ENCODE peak calls at places on chromosomes 5 and 9, in four cellular contexts. L is astrocyte of the spinal cord; G is stimulated activated CD4-positive, alpha-beta T cell treated with anti-CD3 and anti-CD28 coated beads, Interleukin-2, amount 100 ng/mL, for 48 hours; M is cardiac septum. W is an unnamed sample.

GRCh38 chr9:132978451-132979087 is at the start of gene GFI1B:
- DNase-seq in L (no peak), M (no peak), G (no peak), W (no peak)

GRCh38 chr5:96402500-96402899 is 30.5 kb downstream of the PCSK1 start:
- DNase-seq in L (no peak), M (no peak), G (no peak), W (no peak)

GRCh38 chr5:126970517-126971017 is 59.8 kb downstream of the MARCHF3 start:
- DNase-seq in L (peak; percentile 30), G (no peak), M (no peak), W (no peak)

GRCh38 chr5:178624626-178625546 is 2.0 kb downstream of the CLK4 start:
- DNase-seq in L (no peak), M (no peak), G (no peak), W (no peak)

GRCh38 chr5:171405615-171406014 is 13.8 kb upstream of the FGF18 start:
- DNase-seq in G (no peak), M (no peak), L (no peak), W (no peak)

GRCh38 chr9:5518061-5518936 is 8.0 kb downstream of the PDCD1LG2 start:
- DNase-seq in G (no peak), M (no peak), L (no peak), W (no peak)

GRCh38 chr5:136590581-136590980 is 225.2 kb upstream of the TRPC7 start:
- DNase-seq in L (no peak), G (no peak), M (no peak), W (no peak)

GRCh38 chr9:3585616-3586015 is 59.8 kb upstream of the RFX3 start:
- DNase-seq in M (no peak), L (no peak), G (no peak), W (no peak)

GRCh38 chr5:125117556-125117955 is 371.1 kb upstream of the ZNF608 start:
- DNase-seq in M (no peak), G (no peak), L (no peak), W (no peak)

GRCh38 chr5:171776176-171776575 is 9.4 kb upstream of the SMIM23 start:
- DNase-seq in G (no peak), L (no peak), M (no peak), W (no peak)

GRCh38 chr9:84266087-84266561 is 74.4 kb downstream of the SLC28A3 start:
- DNase-seq in M (no peak), L (no peak), G (no peak), W (no peak)

GRCh38 chr9:118836891-118837290 is 532.3 kb downstream of the BRINP1 start:
- DNase-seq in G (no peak), L (no peak), M (no peak), W (no peak)

GRCh38 chr5:68067353-68067752 is 148.2 kb upstream of the PIK3R1 start:
- DNase-seq in G (no peak), M (no peak), L (no peak), W (no peak)

GRCh38 chr5:18216016-18216415 is 581.8 kb downstream of the TAF11L14 start:
- DNase-seq in G (no peak), M (no peak), L (peak; percentile 4), W (no peak)

GRCh38 chr9:33159760-33160127 is 7.4 kb downstream of the B4GALT1 start:
- DNase-seq in L (peak; percentile 87), M (no peak), G (peak; percentile 42), W (no peak)

GRCh38 chr5:179595916-179596315 is 27.6 kb downstream of the HNRNPH1 start:
- DNase-seq in L (peak; percentile 64), G (no peak), M (no peak), W (no peak)

GRCh38 chr5:9059920-9060691 is 485.8 kb downstream of the SEMA5A start:
- DNase-seq in M (no peak), G (no peak), L (peak; percentile 94), W (no peak)